ENCODE peak calls at places on chromosomes 1 and 21, in ten cellular contexts. I, Y, B, C, X, R, U, A, J and Q are unnamed samples.

GRCh38 chr1:32904797-32905196 is 3.6 kb upstream of the TMEM54 start:
- DNase-seq in J (no peak), B (no peak), C (no peak), R (no peak), X (no peak), I (no peak), U (no peak), A (no peak), Y (no peak), Q (no peak)

GRCh38 chr1:85189120-85189519 is 11.7 kb downstream of the SYDE2 start:
- DNase-seq in C (no peak), R (no peak), B (no peak), I (no peak), A (no peak), U (no peak), X (no peak), J (no peak), Y (no peak), Q (peak)

GRCh38 chr1:198168180-198168579 is 11.4 kb downstream of the NEK7 start:
- DNase-seq in I (no peak), J (no peak), Y (peak), B (peak), X (peak), R (no peak), U (no peak), C (no peak), A (no peak), Q (peak)

GRCh38 chr1:207286747-207287528 is 34.5 kb upstream of the CD55 start:
- DNase-seq in J (no peak), X (no peak), I (no peak), U (no peak), C (no peak), R (no peak), Y (peak), A (no peak), B (peak), Q (no peak)

GRCh38 chr1:186904361-186904760 is 75.6 kb downstream of the PLA2G4A start:
- DNase-seq in A (no peak), U (no peak), R (no peak), B (no peak), I (no peak), X (no peak), C (no peak), Y (no peak), J (no peak), Q (no peak)

GRCh38 chr1:214476958-214477870 is 74.2 kb downstream of the PTPN14 start:
- DNase-seq in X (peak), J (no peak), Y (peak), I (no peak), C (peak), A (peak), B (peak), R (no peak), U (no peak), Q (no peak)

GRCh38 chr1:114043046-114043445 is 63.8 kb downstream of the OLFML3 start:
- DNase-seq in I (no peak), A (no peak), C (no peak), B (no peak), Y (no peak), R (no peak), X (no peak), J (no peak), U (no peak), Q (no peak)

GRCh38 chr21:44323591-44323990 is 15.6 kb downstream of the CFAP410 start:
- DNase-seq in X (no peak), A (no peak), U (no peak), C (no peak), Y (no peak), R (no peak), J (no peak), I (no peak), B (no peak), Q (no peak)

GRCh38 chr1:24803220-24803619 is 58.0 kb downstream of the CLIC4 start:
- DNase-seq in Y (no peak), R (no peak), I (no peak), B (no peak), C (no peak), J (no peak), U (no peak), X (no peak), A (no peak), Q (no peak)
- TF ChIP-seq CTCF in Y (no peak), R (no peak), I (no peak), B (no peak), C (no peak), J (no peak), U (no peak), X (no peak), A (no peak), Q (no peak)

GRCh38 chr1:110433803-110434202 is 17.1 kb upstream of the PROK1 start:
- DNase-seq in C (peak), X (peak), Y (peak), I (no peak), R (no peak), B (peak), U (peak), A (peak), J (no peak), Q (peak)
- TF ChIP-seq CTCF in C (peak), X (peak), Y (no peak), I (peak), R (no peak), B (no peak), U (peak), A (no peak), J (no peak), Q (peak)

DNA sequence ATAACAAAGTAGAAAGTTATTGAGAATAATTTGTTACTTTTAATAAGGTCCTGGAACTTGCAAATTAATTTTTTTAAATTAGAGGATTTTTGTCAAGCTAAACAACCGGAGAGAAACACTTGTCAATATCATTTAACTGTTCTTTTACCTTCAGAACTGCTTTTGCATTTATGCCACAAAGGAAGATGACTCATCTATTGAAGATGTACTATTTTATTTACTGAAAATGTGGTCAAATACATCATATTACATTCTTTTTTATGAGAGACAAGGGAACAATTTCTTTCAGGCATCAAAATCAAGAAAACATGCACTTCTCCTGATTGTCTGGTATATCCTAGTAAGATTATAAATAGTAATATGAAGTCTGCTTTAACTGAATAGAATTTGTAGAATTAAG is 558.2 kb upstream of the PRMT6 start:
- DNase-seq in X (no peak), A (no peak), R (no peak), J (no peak), Y (peak), U (no peak), B (no peak), C (no peak), I (no peak), Q (no peak)
- TF ChIP-seq CTCF in X (no peak), A (no peak), R (no peak), J (no peak), Y (no peak), U (no peak), B (no peak), C (no peak), I (no peak), Q (no peak)

DNA sequence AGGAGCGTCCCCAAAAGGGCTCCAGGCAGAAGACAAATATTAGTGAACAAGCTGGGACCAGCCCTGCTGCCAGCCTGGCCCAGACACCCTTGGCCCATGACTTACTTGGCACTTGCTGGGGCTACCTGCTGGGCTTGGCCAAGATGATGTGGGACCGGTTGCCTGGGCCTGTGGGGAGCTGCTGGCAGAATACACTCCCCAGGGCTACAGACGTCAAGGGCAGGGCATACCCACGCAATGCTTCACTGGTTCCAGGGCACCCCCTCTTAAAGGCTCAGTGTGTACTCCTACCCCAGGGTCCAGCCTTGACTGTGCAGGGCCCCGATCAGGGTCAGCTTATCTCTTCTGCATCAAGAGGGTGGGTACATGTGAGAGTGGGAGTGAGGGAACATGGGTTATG is 106.5 kb upstream of the SLC2A1 start:
- DNase-seq in U (no peak), C (no peak), X (no peak), Y (no peak), R (no peak), J (no peak), I (no peak), A (no peak), B (no peak), Q (no peak)
- TF ChIP-seq CTCF in U (no peak), C (no peak), X (no peak), Y (no peak), R (no peak), J (no peak), I (no peak), A (no peak), B (no peak), Q (no peak)

GRCh38 chr1:201675143-201675542 is 136.2 kb downstream of the NAV1 start:
- DNase-seq in J (no peak), U (no peak), R (no peak), X (no peak), I (no peak), B (peak), Y (no peak), A (no peak), C (peak), Q (no peak)

GRCh38 chr1:201673912-201674311 is 135.0 kb downstream of the NAV1 start:
- DNase-seq in A (no peak), Y (no peak), I (no peak), C (no peak), U (no peak), R (no peak), X (no peak), J (no peak), B (no peak), Q (no peak)

GRCh38 chr1:201673093-201673492 is 134.2 kb downstream of the NAV1 start:
- DNase-seq in A (no peak), C (no peak), Y (no peak), I (no peak), R (no peak), J (no peak), U (no peak), X (no peak), B (no peak), Q (no peak)

GRCh38 chr1:201670517-201670916 is 131.6 kb downstream of the NAV1 start:
- DNase-seq in B (no peak), I (no peak), J (no peak), A (no peak), X (no peak), R (no peak), C (no peak), U (no peak), Y (no peak), Q (no peak)

GRCh38 chr1:201672685-201673084 is 133.8 kb downstream of the NAV1 start:
- DNase-seq in X (no peak), J (no peak), Y (no peak), B (no peak), R (no peak), U (no peak), C (no peak), I (no peak), A (no peak), Q (no peak)
- TF ChIP-seq CTCF in X (no peak), J (no peak), Y (no peak), B (no peak), R (no peak), U (no peak), C (no peak), I (no peak), A (no peak), Q (no peak)

DNA sequence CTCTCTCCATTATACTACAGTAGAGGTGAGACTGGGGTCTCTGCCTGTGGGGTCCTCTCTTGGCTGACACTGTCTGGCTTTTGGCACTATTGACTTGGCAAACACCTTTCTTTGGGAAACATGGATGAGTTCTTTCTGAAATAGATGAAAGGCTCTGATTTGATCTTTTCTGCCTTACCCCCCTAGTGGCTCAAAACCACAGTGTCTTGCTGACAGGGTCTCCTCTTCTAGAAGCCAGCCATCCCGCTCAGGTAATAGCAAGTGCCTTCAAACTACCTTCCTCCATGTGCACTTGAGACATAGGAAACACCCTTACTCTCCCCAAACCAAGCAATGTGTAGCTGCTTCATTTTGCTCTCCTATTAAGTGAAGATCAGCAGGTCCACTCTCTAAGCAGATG is 260.4 kb downstream of the BRINP2 start:
- DNase-seq in B (no peak), X (no peak), U (no peak), Y (no peak), A (no peak), I (no peak), C (no peak), J (no peak), R (no peak), Q (no peak)
- TF ChIP-seq CTCF in B (no peak), X (no peak), U (no peak), Y (no peak), A (no peak), I (no peak), C (no peak), J (no peak), R (no peak), Q (no peak)

GRCh38 chr1:175269151-175269550 is 76.6 kb upstream of the KIAA0040 start:
- DNase-seq in Y (no peak), I (no peak), R (no peak), U (no peak), C (no peak), X (no peak), B (no peak), A (no peak), J (no peak), Q (no peak)
- TF ChIP-seq CTCF in Y (no peak), I (no peak), R (no peak), U (no peak), C (no peak), X (no peak), B (no peak), A (no peak), J (no peak), Q (no peak)

GRCh38 chr1:227816750-227817446 is 1.4 kb downstream of the PRSS38 start:
- DNase-seq in X (no peak), U (no peak), B (no peak), Y (no peak), C (no peak), R (no peak), J (no peak), I (no peak), A (no peak), Q (no peak)

GRCh38 chr1:227815468-227816409 is at the start of gene PRSS38:
- DNase-seq in R (no peak), A (no peak), C (no peak), I (no peak), Y (no peak), B (no peak), X (no peak), J (no peak), U (no peak), Q (no peak)
- TF ChIP-seq CTCF in R (no peak), A (no peak), C (no peak), I (no peak), Y (no peak), B (no peak), X (no peak), J (no peak), U (no peak), Q (no peak)